ENCODE peak calls at places on chromosomes 1 and 21, in nine cellular contexts. O is GM12878; X is right cardiac atrium; L is naive thymus-derived CD4-positive, alpha-beta T cell; F is suprapubic skin; K is OCI-LY7; W is left ventricle myocardium inferior; E is A549; R is CD8-positive, alpha-beta memory T cell. S is an unnamed sample.

GRCh38 chr1:203426870-203427269 is 48.7 kb upstream of the PRELP start:
- DNase-seq in O (no peak), X (no peak), L (no peak), F (no peak), K (no peak), W (no peak), E (no peak), R (no peak), S (no peak)

GRCh38 chr1:173506437-173506836 is 29.3 kb downstream of the PRDX6 start:
- DNase-seq in O (no peak), X (no peak), L (no peak), F (no peak), K (no peak), W (no peak), E (peak; percentile 63), R (no peak), S (no peak)

GRCh38 chr1:22471078-22471477 is 19.4 kb downstream of the ZBTB40 start:
- DNase-seq in O (no peak), X (peak; percentile 74), L (no peak), F (no peak), K (no peak), W (peak; percentile 43), E (no peak), R (no peak), S (no peak)

GRCh38 chr1:172837816-172838680 is 179.1 kb downstream of the FASLG start:
- DNase-seq in O (no peak), X (no peak), L (peak; percentile 72), F (no peak), K (no peak), W (no peak), E (no peak), R (no peak), S (no peak)

GRCh38 chr21:41604583-41605041 is 96.7 kb upstream of the TMPRSS2 start:
- DNase-seq in O (no peak), X (no peak), L (no peak), F (no peak), K (no peak), W (no peak), E (no peak), R (no peak), S (no peak)

GRCh38 chr21:37435120-37435519 is 68.5 kb downstream of the DYRK1A start:
- DNase-seq in O (no peak), X (peak; percentile 57), L (peak; percentile 84), F (no peak), K (no peak), W (peak; percentile 35), E (peak; percentile 38), R (peak; percentile 44), S (no peak)

GRCh38 chr1:225757927-225758460 is 19.6 kb upstream of the SRP9 start:
- DNase-seq in O (no peak), X (no peak), L (no peak), F (peak; percentile 44), K (no peak), W (no peak), E (no peak), R (no peak), S (no peak)

GRCh38 chr1:36372617-36373016 is 13.1 kb downstream of the STK40 start:
- DNase-seq in O (no peak), X (peak; percentile 44), L (no peak), F (no peak), K (no peak), W (no peak), E (no peak), R (no peak), S (no peak)

GRCh38 chr1:246144931-246145330 is 362.1 kb downstream of the SMYD3 start:
- DNase-seq in O (no peak), X (no peak), L (no peak), F (no peak), K (no peak), W (no peak), E (no peak), R (no peak), S (no peak)

GRCh38 chr1:17470021-17470799 is 30.7 kb upstream of the RCC2 start:
- DNase-seq in O (no peak), X (peak; percentile 1), L (no peak), F (no peak), K (no peak), W (no peak), E (no peak), R (no peak), S (no peak)

GRCh38 chr1:78440381-78440793 is 50.4 kb upstream of the PTGFR start:
- DNase-seq in O (no peak), X (no peak), L (no peak), F (no peak), K (no peak), W (no peak), E (no peak), R (no peak), S (no peak)

GRCh38 chr1:177017453-177017852 is 147.1 kb downstream of the ASTN1 start:
- DNase-seq in O (no peak), X (no peak), L (no peak), F (no peak), K (no peak), W (no peak), E (no peak), R (no peak), S (no peak)

GRCh38 chr1:228058981-228059535 is 23.4 kb upstream of the ARF1 start:
- DNase-seq in O (no peak), X (no peak), L (peak; percentile 81), F (peak; percentile 67), K (no peak), W (no peak), E (no peak), R (peak; percentile 67), S (no peak)

GRCh38 chr1:228060458-228061190 is 21.9 kb upstream of the ARF1 start:
- DNase-seq in O (no peak), X (peak; percentile 37), L (no peak), F (peak; percentile 64), K (no peak), W (no peak), E (peak; percentile 21), R (no peak), S (no peak)

GRCh38 chr1:228059536-228060457 is 22.7 kb upstream of the ARF1 start:
- DNase-seq in O (no peak), X (peak; percentile 68), L (peak; percentile 75), F (peak; percentile 91), K (peak; percentile 49), W (no peak), E (peak; percentile 88), R (peak; percentile 73), S (no peak)

GRCh38 chr1:228061411-228062084 is 21.0 kb upstream of the ARF1 start:
- DNase-seq in O (no peak), X (peak; percentile 7), L (no peak), F (peak; percentile 59), K (no peak), W (no peak), E (no peak), R (no peak), S (no peak)

GRCh38 chr1:228058172-228058980 is 24.1 kb upstream of the ARF1 start:
- DNase-seq in O (no peak), X (peak; percentile 41), L (no peak), F (no peak), K (no peak), W (no peak), E (no peak), R (no peak), S (no peak)
- H3K4me3 ChIP-seq in O (no peak overlapping the region), X (no peak overlapping the region), L (peak overlapping the region; percentile 48), F (no peak overlapping the region), K (no peak overlapping the region), W (no peak overlapping the region), E (no peak overlapping the region), R (peak overlapping the region; percentile 50), S (no peak overlapping the region)

GRCh38 chr1:114037952-114038867 is 58.9 kb downstream of the OLFML3 start:
- DNase-seq in O (no peak), X (no peak), L (no peak), F (no peak), K (no peak), W (no peak), E (no peak), R (no peak), S (no peak)
- H3K4me3 ChIP-seq in O (no peak overlapping the region), X (no peak overlapping the region), L (no peak overlapping the region), F (no peak overlapping the region), K (no peak overlapping the region), W (no peak overlapping the region), E (no peak overlapping the region), R (no peak overlapping the region), S (no peak overlapping the region)

DNA sequence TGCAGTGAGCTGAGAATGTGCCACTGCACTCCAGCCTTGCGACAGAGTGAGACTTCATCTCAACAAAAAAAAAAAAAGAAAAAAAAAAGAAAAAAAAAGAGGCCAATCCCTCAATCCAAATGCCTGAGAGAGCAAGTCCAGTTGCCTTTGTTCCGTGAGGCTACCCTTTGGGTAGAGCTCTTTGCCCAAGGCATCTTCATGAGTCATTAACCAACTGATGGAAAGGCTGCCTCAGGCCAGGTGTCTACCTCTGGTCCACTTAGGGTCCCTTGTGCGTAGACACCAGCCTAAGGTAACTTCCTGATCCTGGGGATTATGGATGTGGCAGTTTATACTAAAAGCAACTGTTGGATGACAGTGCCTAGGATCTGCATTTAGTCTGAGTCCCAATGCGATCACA is 20.7 kb upstream of the ZNF326 start:
- DNase-seq in O (no peak), X (no peak), L (no peak), F (no peak), K (no peak), W (no peak), E (no peak), R (no peak), S (no peak)
- H3K4me3 ChIP-seq in O (no peak overlapping the region), X (no peak overlapping the region), L (no peak overlapping the region), F (no peak overlapping the region), K (no peak overlapping the region), W (no peak overlapping the region), E (no peak overlapping the region), R (no peak overlapping the region), S (no peak overlapping the region)

GRCh38 chr21:45603481-45603880 is 40.0 kb upstream of the PCBP3 start:
- DNase-seq in O (no peak), X (no peak), L (no peak), F (no peak), K (no peak), W (no peak), E (no peak), R (no peak), S (no peak)

GRCh38 chr21:45611296-45611695 is 32.2 kb upstream of the PCBP3 start:
- DNase-seq in O (no peak), X (no peak), L (no peak), F (no peak), K (no peak), W (no peak), E (no peak), R (no peak), S (no peak)

GRCh38 chr21:45607021-45607921 is 36.3 kb upstream of the PCBP3 start:
- DNase-seq in O (no peak), X (no peak), L (peak; percentile 76), F (peak; percentile 7), K (no peak), W (no peak), E (peak; percentile 49), R (no peak), S (no peak)

GRCh38 chr21:45612096-45613019 is 31.2 kb upstream of the PCBP3 start:
- DNase-seq in O (no peak), X (no peak), L (no peak), F (peak; percentile 40), K (no peak), W (no peak), E (no peak), R (no peak), S (no peak)

DNA sequence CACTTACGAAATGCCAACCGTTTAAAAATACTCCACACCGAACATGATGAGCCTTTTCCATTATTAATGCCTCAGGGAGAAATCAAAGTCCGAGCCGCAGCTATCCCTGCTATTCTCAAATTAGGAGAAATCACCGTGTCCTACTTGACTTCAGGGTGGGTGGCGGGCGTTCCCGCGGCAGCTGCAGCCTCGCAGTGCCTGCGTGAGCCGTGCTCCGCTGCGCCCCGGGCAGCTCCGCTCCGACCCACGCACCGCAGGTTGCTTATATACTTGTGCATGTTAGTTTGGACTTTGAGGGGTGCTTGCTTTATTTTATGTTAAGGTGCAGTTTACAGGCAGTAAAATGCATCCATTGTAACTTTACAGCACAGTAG is 35.6 kb upstream of the PCBP3 start:
- DNase-seq in O (no peak), X (no peak), L (no peak), F (peak; percentile 5), K (no peak), W (no peak), E (no peak), R (no peak), S (no peak)
- H3K4me3 ChIP-seq in O (no peak overlapping the region), X (no peak overlapping the region), L (no peak overlapping the region), F (no peak overlapping the region), K (no peak overlapping the region), W (no peak overlapping the region), E (no peak overlapping the region), R (no peak overlapping the region), S (no peak overlapping the region)